ENCODE peak calls at places on chromosomes 11 and 22, in seven cellular contexts. S is DND-41; B is left ventricle myocardium inferior; T is psoas muscle; W is CD8-positive, alpha-beta T cell; G is right lobe of liver; E is CD8-positive, alpha-beta memory T cell. Z is an unnamed sample. For H3K4me1, the result is how much of the 10 kb centered on the place peaks cover.

GRCh38 chr22:19044381-19044780 is 77.8 kb downstream of the DGCR2 start:
- DNase-seq in S (no peak), B (no peak), T (no peak), W (no peak), G (peak), E (no peak), Z (no peak)

GRCh38 chr22:39027717-39028116 is 6.8 kb downstream of the APOBEC3D start:
- DNase-seq in S (no peak), B (no peak), T (no peak), W (no peak), G (no peak), E (no peak), Z (no peak)

GRCh38 chr11:69055212-69055586 is 6.5 kb downstream of the TPCN2 start:
- DNase-seq in S (no peak), B (no peak), T (no peak), W (no peak), G (peak), E (no peak), Z (peak)

GRCh38 chr11:28439403-28439802 is 331.2 kb downstream of the METTL15 start:
- DNase-seq in S (no peak), B (no peak), T (no peak), W (no peak), G (no peak), E (no peak), Z (no peak)

GRCh38 chr11:2891291-2891690 is 5.7 kb upstream of the CDKN1C start:
- DNase-seq in S (peak), B (no peak), T (no peak), W (peak), G (no peak), E (no peak), Z (no peak)

GRCh38 chr11:84817998-84818397 is 809.1 kb downstream of the DLG2 start:
- DNase-seq in S (no peak), B (no peak), T (no peak), W (no peak), G (no peak), E (no peak), Z (no peak)

GRCh38 chr11:70029115-70029830 is 48.8 kb upstream of the ANO1 start:
- DNase-seq in S (no peak), B (no peak), T (no peak), W (no peak), G (peak), E (no peak), Z (no peak)

GRCh38 chr11:126360049-126360446 is 4.6 kb downstream of the ST3GAL4 start:
- DNase-seq in S (no peak), B (no peak), T (no peak), W (no peak), G (no peak), E (peak), Z (no peak)

GRCh38 chr11:1888811-1889526 is 2.7 kb downstream of the PRR33 start:
- DNase-seq in S (peak), B (no peak), T (peak), W (peak), G (no peak), E (peak), Z (peak)

GRCh38 chr22:46031066-46031465 is 54.1 kb upstream of the WNT7B start:
- DNase-seq in S (no peak), B (peak), T (no peak), W (no peak), G (peak), E (peak), Z (no peak)

GRCh38 chr11:2768471-2769408 is 68.9 kb upstream of the KCNQ1OT1 start:
- DNase-seq in S (no peak), B (no peak), T (no peak), W (no peak), G (peak), E (no peak), Z (peak)

GRCh38 chr11:119175493-119176077 is 7.1 kb downstream of the NLRX1 start:
- DNase-seq in S (no peak), B (no peak), T (no peak), W (no peak), G (no peak), E (no peak), Z (no peak)

GRCh38 chr22:38104084-38104483 is 6.4 kb downstream of the BAIAP2L2 start:
- DNase-seq in S (no peak), B (no peak), T (no peak), W (no peak), G (no peak), E (no peak), Z (no peak)

GRCh38 chr22:33331017-33331416 is 272.8 kb upstream of the SYN3 start:
- DNase-seq in S (no peak), B (no peak), T (no peak), W (no peak), G (no peak), E (no peak), Z (no peak)

GRCh38 chr11:122803306-122803705 is 35.0 kb upstream of the CRTAM start:
- DNase-seq in S (no peak), B (no peak), T (no peak), W (no peak), G (no peak), E (no peak), Z (no peak)

GRCh38 chr22:23754980-23755636 is 883 bp upstream of the VPREB3 start:
- DNase-seq in S (no peak), B (no peak), T (no peak), W (no peak), G (no peak), E (no peak), Z (no peak)

GRCh38 chr11:85752890-85753581 is 57.9 kb downstream of the SYTL2 start:
- DNase-seq in S (peak), B (no peak), T (no peak), W (peak), G (no peak), E (peak), Z (no peak)

GRCh38 chr22:38494498-38494897 is 11.6 kb downstream of the DDX17 start:
- DNase-seq in S (no peak), B (no peak), T (no peak), W (no peak), G (no peak), E (no peak), Z (no peak)

GRCh38 chr11:124179311-124179710 is 3.8 kb upstream of the OR10D3 start:
- DNase-seq in S (no peak), B (no peak), T (no peak), W (no peak), G (no peak), E (no peak), Z (no peak)

GRCh38 chr22:21816787-21817496 is 50.5 kb downstream of the MAPK1 start:
- DNase-seq in S (peak), B (no peak), T (no peak), W (peak), G (no peak), E (peak), Z (no peak)

GRCh38 chr11:36012410-36012809 is 68.5 kb downstream of the LDLRAD3 start:
- DNase-seq in S (no peak), B (no peak), T (no peak), W (no peak), G (no peak), E (no peak), Z (no peak)

GRCh38 chr11:66011239-66011784 is 496 bp upstream of the CST6 start:
- DNase-seq in S (no peak), B (no peak), T (no peak), W (no peak), G (no peak), E (no peak), Z (no peak)

GRCh38 chr11:120224872-120225371 is 14.1 kb downstream of the OAF start:
- DNase-seq in S (no peak), B (peak), T (no peak), W (no peak), G (no peak), E (peak), Z (no peak)

GRCh38 chr22:35838849-35839646 is 121.4 kb downstream of the APOL5 start:
- DNase-seq in S (peak), B (no peak), T (peak), W (no peak), G (no peak), E (no peak), Z (no peak)

GRCh38 chr22:35837328-35837727 is 119.7 kb downstream of the APOL5 start:
- DNase-seq in S (no peak), B (no peak), T (no peak), W (no peak), G (no peak), E (no peak), Z (no peak)

GRCh38 chr22:35834080-35834479 is 116.4 kb downstream of the APOL5 start:
- DNase-seq in S (no peak), B (no peak), T (no peak), W (no peak), G (no peak), E (no peak), Z (no peak)

GRCh38 chr22:35835267-35835997 is 117.8 kb downstream of the APOL5 start:
- DNase-seq in S (no peak), B (no peak), T (no peak), W (no peak), G (no peak), E (no peak), Z (no peak)

DNA sequence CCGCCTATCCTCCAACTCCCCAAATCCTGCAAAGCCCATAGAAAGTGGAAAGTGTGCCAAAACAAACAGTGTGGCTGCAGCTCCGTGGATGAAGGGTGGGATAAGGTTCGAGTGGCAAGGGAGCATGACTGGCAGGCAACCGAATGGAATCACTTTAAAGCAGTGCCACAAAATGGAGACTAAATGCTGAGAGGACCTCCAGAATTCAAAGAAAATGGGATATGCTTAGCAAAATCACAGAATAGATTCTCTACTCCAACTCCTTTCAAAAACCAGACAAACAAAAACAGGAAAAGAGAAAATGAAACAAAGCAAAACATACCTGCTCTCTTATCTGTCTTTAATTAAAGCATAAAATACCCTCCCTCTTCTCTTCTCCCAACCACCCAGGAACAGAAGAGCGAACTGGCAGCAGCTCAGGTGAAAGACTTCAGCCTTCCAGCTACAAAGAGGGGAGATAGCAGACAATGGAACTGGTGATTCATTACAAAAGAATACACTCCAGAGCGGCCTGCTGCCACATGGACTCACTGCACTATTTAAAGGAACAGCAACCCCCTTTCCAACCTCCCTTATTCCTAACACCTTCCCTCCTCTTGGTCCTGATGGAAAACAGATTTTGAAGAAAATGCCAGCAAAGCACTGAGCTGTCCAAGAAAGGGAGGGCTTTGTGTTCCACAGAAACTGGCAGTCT is 118.5 kb downstream of the APOL5 start:
- DNase-seq in S (no peak), B (peak), T (peak), W (no peak), G (no peak), E (no peak), Z (peak)
- H3K4me1 ChIP-seq in S (under half), B (half or more), T (half or more), W (under half), G (under half), E (under half), Z (half or more)

DNA sequence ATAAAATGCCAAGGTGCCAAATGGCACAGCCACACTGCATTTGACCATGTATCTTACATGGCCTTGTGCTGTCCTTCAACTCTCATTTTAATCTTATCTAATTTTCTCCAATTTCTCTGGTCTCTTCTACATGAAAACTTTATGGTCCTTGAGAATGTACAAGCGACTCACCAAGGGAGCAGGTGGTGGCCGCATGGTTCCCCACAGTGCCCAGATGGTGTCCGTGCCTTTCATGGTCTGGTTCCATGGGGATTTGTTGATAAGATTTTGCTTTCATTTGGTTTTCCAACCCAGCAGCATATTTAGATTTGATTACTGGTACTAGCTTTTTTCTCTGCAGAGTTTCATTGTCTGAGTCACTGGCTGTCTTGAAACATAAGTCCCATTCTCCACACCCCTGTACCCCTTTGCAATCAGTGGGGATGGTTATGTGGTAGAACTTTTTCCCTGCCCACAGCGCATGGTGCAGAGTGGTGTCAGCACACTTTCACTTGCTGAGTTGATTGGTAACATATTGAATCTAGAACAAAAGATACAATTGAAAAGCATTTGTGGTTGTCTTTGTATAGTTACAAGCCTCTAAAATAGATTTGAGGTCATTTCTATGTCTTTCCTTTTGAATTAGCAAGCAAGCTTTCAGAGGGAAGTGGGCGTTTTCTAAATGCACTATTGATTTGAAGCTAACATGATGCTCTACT is 24.1 kb downstream of the ZNRF3 start:
- DNase-seq in S (no peak), B (no peak), T (no peak), W (no peak), G (no peak), E (no peak), Z (no peak)
- H3K4me1 ChIP-seq in S (under half), B (half or more), T (half or more), W (under half), G (under half), E (under half), Z (under half)

DNA sequence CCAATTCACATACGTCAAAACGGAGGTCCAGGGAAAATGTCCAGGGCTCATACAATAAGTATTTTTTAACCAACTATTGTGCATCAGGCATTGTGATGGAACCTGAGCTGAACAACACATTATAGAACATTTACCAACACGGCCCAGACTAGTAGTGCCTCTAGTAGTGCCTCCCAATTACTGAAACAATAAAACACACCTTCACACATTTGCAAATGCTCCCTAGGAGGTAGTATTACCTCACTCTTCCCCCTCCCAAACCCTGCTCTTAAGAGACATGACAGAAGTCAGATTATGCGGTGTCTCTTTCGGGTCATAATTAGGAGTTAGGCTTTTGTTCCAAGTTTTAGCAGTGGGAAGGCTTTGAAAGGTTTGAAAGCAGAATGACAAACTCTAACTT is 61.1 kb downstream of the PAK1 start:
- DNase-seq in S (no peak), B (no peak), T (no peak), W (no peak), G (no peak), E (no peak), Z (no peak)
- H3K4me1 ChIP-seq in S (under half), B (under half), T (under half), W (under half), G (under half), E (under half), Z (under half)

GRCh38 chr22:36324414-36324813 is 63.4 kb downstream of the MYH9 start:
- DNase-seq in S (no peak), B (no peak), T (no peak), W (no peak), G (no peak), E (no peak), Z (no peak)

GRCh38 chr22:36325163-36326031 is 62.4 kb downstream of the MYH9 start:
- DNase-seq in S (no peak), B (no peak), T (peak), W (peak), G (no peak), E (no peak), Z (no peak)

GRCh38 chr22:36328635-36329216 is 59.0 kb downstream of the MYH9 start:
- DNase-seq in S (no peak), B (peak), T (peak), W (peak), G (no peak), E (peak), Z (peak)

GRCh38 chr22:36327922-36328551 is 59.7 kb downstream of the MYH9 start:
- DNase-seq in S (no peak), B (peak), T (no peak), W (peak), G (no peak), E (no peak), Z (no peak)

DNA sequence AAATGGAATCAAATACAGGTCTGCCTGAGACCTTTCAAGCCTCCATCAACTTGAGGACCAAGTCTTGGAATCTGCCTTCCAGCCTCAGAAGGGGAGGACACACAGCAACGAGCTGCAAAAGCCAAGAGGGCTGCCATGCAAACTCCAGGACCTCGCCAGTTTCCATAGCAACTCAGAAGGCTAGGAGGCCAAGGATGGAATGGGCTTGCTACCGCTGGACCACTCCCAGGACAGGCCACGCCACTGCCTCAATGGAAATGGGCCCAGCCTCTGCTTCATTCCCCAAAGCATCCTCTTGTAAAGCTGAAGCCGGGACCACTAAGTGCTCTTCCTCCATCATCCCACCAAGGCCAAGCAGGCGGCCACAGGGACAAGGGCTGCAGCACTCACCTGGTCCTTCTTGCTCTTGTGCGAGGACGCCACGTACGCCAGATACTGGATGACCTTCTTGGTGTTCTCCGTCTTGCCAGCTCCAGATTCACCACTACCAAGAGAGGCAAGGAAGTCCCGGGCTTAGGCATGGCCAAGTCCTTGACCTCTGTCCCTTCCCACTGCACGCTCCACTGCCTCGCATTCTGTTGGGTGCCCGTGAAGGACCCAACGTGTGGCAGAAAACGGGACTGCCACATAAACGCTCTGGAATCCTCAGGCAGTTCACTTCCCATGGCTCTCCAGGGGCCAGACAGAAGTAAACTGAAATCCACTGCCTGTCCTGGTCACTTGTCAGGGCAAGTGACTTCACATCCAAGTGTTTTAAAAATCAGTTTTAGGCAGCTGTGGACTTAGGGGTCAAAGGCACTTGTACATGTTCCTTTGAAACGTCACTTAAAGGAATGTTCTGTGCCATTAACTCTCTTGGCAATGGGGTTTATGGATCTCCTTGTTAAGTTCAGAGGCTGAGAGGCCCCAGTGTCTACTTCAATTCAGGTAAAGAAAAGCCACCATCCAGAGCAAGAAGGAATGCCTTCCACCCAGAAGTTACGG is 61.3 kb downstream of the MYH9 start:
- DNase-seq in S (no peak), B (no peak), T (no peak), W (peak), G (no peak), E (no peak), Z (no peak)
- H3K4me1 ChIP-seq in S (under half), B (half or more), T (half or more), W (under half), G (under half), E (under half), Z (under half)

DNA sequence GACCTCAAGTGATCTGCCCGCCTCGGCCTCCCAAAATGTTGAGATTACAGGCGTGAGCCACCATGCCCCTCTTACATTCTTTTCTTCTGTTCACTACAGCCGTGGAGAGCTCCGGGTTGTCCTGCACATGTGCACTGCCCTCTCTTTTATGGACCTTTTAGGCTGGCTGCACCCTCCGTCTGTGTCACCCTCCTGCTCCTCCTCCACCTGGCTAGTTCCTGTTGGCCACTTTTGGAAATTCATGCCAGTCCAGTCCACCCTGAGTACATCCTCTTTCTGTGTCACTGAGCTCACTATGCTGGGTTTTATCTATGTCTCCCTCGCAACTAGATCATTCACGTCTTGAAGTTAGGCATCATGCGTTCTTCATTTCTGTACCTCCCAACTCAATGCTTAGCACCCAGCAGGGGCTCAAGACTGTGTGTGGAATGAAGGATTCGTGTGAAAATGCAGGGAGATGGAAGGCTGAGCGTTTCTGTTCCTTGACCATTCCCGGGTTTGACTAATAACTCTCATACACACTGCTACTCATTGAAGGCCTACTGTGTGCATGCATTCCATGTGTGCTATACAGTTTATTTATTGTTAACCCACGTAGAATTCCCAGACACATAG is 60.6 kb downstream of the PTPRJ start:
- DNase-seq in S (no peak), B (no peak), T (no peak), W (no peak), G (no peak), E (no peak), Z (no peak)
- H3K4me1 ChIP-seq in S (under half), B (under half), T (under half), W (under half), G (under half), E (half or more), Z (under half)